ENCODE peak calls at places on chromosomes 6 and 20, in ten cellular contexts. V is AG09309; N is Calu3; L is cardiac fibroblast; K is lung; W is posterior cingulate gyrus; Z is NCI-H1436; Q is ELR; B is stimulated activated CD4-positive, alpha-beta T cell treated with anti-CD3 and anti-CD28 coated beads, Interleukin-1b, Interleukin-23, amount 100 ng/mL, for 48 hours; F is Right ventricle myocardium superior. S is an unnamed sample.

GRCh38 chr6:24205020-24205492 is 79.0 kb downstream of the NRSN1 start:
- DNase-seq in Q (peak; percentile 45), N (peak; percentile 50), F (no peak), K (no peak), W (no peak), L (peak; percentile 53), V (no peak), B (no peak), Z (peak; percentile 48), S (peak; percentile 56)

GRCh38 chr20:9139106-9139808 is 70.4 kb downstream of the PLCB4 start:
- DNase-seq in N (no peak), K (no peak), W (no peak), V (no peak), Z (no peak), L (no peak), Q (no peak), B (no peak), F (no peak), S (peak; percentile 26)

GRCh38 chr6:75204222-75204958 is 1.5 kb downstream of the COL12A1 start:
- DNase-seq in F (peak; percentile 75), Q (peak; percentile 97), V (no peak), L (peak; percentile 96), Z (peak; percentile 3), N (peak; percentile 80), K (peak; percentile 63), B (peak; percentile 44), W (peak; percentile 74), S (peak; percentile 97)

GRCh38 chr6:164417537-164417936 is 891.9 kb downstream of the C6orf118 start:
- DNase-seq in F (no peak), Z (no peak), Q (no peak), V (no peak), K (no peak), B (no peak), W (no peak), L (no peak), N (no peak), S (no peak)

GRCh38 chr6:43086022-43086658 is 10.0 kb downstream of the PTK7 start:
- DNase-seq in Z (no peak), Q (no peak), L (no peak), B (no peak), W (no peak), K (no peak), N (no peak), V (no peak), F (no peak), S (no peak)

GRCh38 chr6:36246511-36247268 is 23.2 kb upstream of the PNPLA1 start:
- DNase-seq in L (no peak), N (no peak), Q (no peak), F (no peak), Z (no peak), K (no peak), V (no peak), B (no peak), W (no peak), S (no peak)

GRCh38 chr6:24600903-24601302 is 45.1 kb downstream of the KIAA0319 start:
- DNase-seq in W (no peak), V (no peak), L (no peak), Q (no peak), F (no peak), K (no peak), N (no peak), Z (no peak), B (peak; percentile 9), S (no peak)

GRCh38 chr6:121652726-121653623 is 217.5 kb downstream of the GJA1 start:
- DNase-seq in Z (no peak), K (no peak), W (no peak), B (no peak), Q (peak; percentile 83), N (peak; percentile 14), V (peak; percentile 60), F (no peak), L (peak; percentile 81), S (peak; percentile 85)

GRCh38 chr20:20525756-20526155 is 157.9 kb downstream of the INSM1 start:
- DNase-seq in K (no peak), V (no peak), W (peak; percentile 20), B (no peak), F (no peak), L (no peak), N (no peak), Q (no peak), Z (no peak), S (no peak)

GRCh38 chr6:281469-282103 is 10.7 kb upstream of the DUSP22 start:
- DNase-seq in N (no peak), B (no peak), K (peak; percentile 28), V (no peak), W (no peak), F (no peak), Q (no peak), Z (no peak), L (no peak), S (no peak)

GRCh38 chr6:14671261-14671681 is 553.7 kb downstream of the CD83 start:
- DNase-seq in L (peak; percentile 91), Z (no peak), W (no peak), B (no peak), V (peak; percentile 43), K (no peak), F (peak; percentile 58), N (no peak), Q (peak; percentile 34), S (peak; percentile 93)

GRCh38 chr6:87938287-87938686 is 109.4 kb upstream of the SPACA1 start:
- DNase-seq in L (no peak), B (no peak), N (no peak), Z (no peak), F (no peak), Q (no peak), W (no peak), V (no peak), K (no peak), S (no peak)

GRCh38 chr6:37636801-37637561 is 60.7 kb downstream of the MDGA1 start:
- DNase-seq in F (no peak), K (no peak), V (no peak), Q (no peak), N (no peak), B (no peak), W (no peak), L (no peak), Z (no peak), S (no peak)

GRCh38 chr6:22940571-22941290 is 371.4 kb downstream of the HDGFL1 start:
- DNase-seq in V (peak; percentile 83), Z (no peak), W (no peak), Q (no peak), K (no peak), L (peak; percentile 4), F (no peak), B (no peak), N (no peak), S (peak; percentile 23)

S was measured in M059J.